ENCODE peak calls at places on chromosomes 3 and 15, in four cellular contexts. O is HCT116, U is K562, I is HepG2. H is an unnamed sample.

GRCh38 chr15:57726411-57726810 is 19.9 kb downstream of the POLR2M start:
- DNase-seq in I (no peak), U (no peak), O (no peak), H (no peak)

GRCh38 chr15:101723161-101723873 is 956 bp downstream of the TARS3 start:
- DNase-seq in I (no peak), O (no peak), U (peak), H (peak)

GRCh38 chr3:28595364-28595763 is 246.7 kb upstream of the AZI2 start:
- DNase-seq in I (no peak), O (no peak), U (no peak), H (no peak)

GRCh38 chr3:105876745-105877624 is 8.2 kb upstream of the CBLB start:
- DNase-seq in U (no peak), I (no peak), O (no peak), H (no peak)

GRCh38 chr15:62844564-62845235 is 197.8 kb upstream of the TPM1 start:
- DNase-seq in U (no peak), I (no peak), O (no peak), H (no peak)

GRCh38 chr15:28981351-28981720 is 95.6 kb downstream of the APBA2 start:
- DNase-seq in U (no peak), I (no peak), O (no peak), H (no peak)

GRCh38 chr15:61989698-61990097 is 70.5 kb downstream of the VPS13C start:
- DNase-seq in I (no peak), U (peak), O (no peak), H (no peak)

GRCh38 chr15:80204231-80204630 is 47.8 kb downstream of the CTXND1 start:
- DNase-seq in I (no peak), U (no peak), O (no peak), H (no peak)

GRCh38 chr15:80076321-80077318 is 17.1 kb downstream of the ZFAND6 start:
- DNase-seq in U (no peak), O (no peak), I (peak), H (no peak)

GRCh38 chr15:70976856-70977255 is 84.2 kb downstream of the LRRC49 start:
- DNase-seq in O (no peak), I (no peak), U (no peak), H (no peak)

GRCh38 chr15:83248151-83248851 is 36.2 kb downstream of the BNC1 start:
- DNase-seq in U (peak), O (peak), I (peak), H (peak)

GRCh38 chr3:41961061-41961749 is 698 bp downstream of the ULK4 start:
- DNase-seq in U (peak), I (peak), O (peak), H (peak)

GRCh38 chr3:58696093-58696492 is 29.5 kb upstream of the FAM3D start:
- DNase-seq in I (no peak), O (no peak), U (no peak), H (no peak)
- TF ChIP-seq ZBTB33 in I (no peak), O (no peak), U (no peak), H (no peak)

DNA sequence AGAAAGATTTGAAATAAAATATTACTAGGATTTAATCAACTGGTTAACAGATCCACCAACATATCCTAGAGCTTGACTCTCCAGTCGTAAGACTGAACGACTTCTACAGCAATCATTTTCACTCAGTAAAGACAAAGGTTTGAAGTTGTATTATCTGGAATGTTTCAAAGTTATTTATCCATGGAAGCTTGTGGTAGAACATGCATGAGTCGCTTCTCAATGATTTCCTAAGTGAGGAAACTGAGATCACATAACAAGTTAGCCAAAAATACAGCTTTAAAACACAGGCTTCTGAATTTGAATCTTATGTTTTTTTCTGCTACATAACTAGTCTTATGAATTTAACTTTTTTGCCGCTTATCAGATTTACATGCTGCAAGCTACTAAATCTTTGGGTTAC is 241.8 kb downstream of the FOXP1 start:
- DNase-seq in U (no peak), O (no peak), I (no peak), H (no peak)
- TF ChIP-seq ZBTB33 in U (no peak), O (no peak), I (no peak), H (no peak)

DNA sequence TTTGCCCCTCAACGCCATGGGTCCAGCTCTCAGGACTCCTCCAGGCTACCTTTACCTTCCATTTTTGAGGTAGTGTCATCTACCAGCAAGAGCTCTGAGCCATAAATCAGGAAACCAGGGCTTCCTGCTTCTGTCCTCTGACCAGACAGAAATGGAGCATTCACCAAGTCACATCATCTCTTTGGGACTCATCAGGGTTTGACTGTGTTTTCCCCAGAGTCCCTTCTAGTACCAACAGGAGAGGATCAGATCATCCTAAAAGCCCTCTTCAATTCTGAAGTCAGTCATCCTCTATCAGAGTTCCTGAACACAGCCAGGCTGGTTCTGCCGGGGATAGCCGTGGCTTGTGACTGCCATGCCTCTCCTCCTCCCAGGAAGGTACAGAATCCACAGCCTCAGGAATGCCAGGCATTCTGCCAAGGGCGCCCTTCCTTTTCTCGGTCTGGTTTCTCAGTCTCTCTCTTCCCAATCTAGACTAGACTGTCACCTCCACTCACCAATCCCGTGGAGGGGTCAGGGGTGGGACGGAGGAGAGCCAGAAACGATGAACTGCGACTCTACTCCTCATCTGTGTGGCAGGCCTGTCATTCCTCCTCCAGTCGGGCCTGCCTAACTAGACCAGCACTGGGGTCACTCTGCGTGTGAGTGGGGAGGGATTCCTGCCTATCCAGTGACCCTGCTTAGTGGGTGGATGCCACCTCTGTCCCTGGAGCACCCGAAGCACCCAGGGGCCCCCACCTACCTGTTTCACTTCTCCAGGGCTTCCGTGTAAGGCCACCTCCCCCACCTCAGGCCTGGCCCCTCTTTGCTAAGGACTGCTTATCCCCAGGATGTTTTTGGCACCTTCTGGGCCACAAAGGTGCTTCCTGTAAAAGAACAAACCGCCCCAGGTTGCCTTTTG is 30.9 kb downstream of the CCNL1 start:
- DNase-seq in I (peak), O (peak), U (no peak), H (no peak)
- TF ChIP-seq ZBTB33 in I (no peak), O (no peak), U (no peak), H (no peak)

GRCh38 chr15:52144656-52145055 is 32.1 kb upstream of the BCL2L10 start:
- DNase-seq in O (no peak), U (no peak), I (no peak), H (no peak)
- TF ChIP-seq ZBTB33 in O (no peak), U (no peak), I (no peak), H (no peak)

H was measured in SK-N-SH.